ENCODE peak calls at places on chromosomes 7 and 10, in four cellular contexts. One of them, this sample, is unnamed. For H3K4me1, the result is how much of the 10 kb centered on the place peaks cover.

GRCh38 chr10:50503661-50504320 is 120.0 kb downstream of the SGMS1 start:
- DNase-seq in ovary: no peak
- DNase-seq in thoracic aorta: no peak
- DNase-seq in neuronal stem cell: no peak
- DNase-seq in this sample: no peak

GRCh38 chr10:72637398-72637857 is 11.5 kb upstream of the MICU1 start:
- DNase-seq in ovary: no peak
- DNase-seq in thoracic aorta: peak
- DNase-seq in neuronal stem cell: no peak
- DNase-seq in this sample: no peak

GRCh38 chr10:65234261-65234660 is 1691.6 kb upstream of the LRRTM3 start:
- DNase-seq in ovary: no peak
- DNase-seq in thoracic aorta: no peak
- DNase-seq in neuronal stem cell: no peak
- DNase-seq in this sample: no peak

GRCh38 chr7:121337398-121337797 is 8.6 kb downstream of the WNT16 start:
- DNase-seq in ovary: no peak
- DNase-seq in thoracic aorta: no peak
- DNase-seq in neuronal stem cell: no peak
- DNase-seq in this sample: no peak

GRCh38 chr10:73772280-73773151 is 9.3 kb upstream of the CHCHD1 start:
- DNase-seq in ovary: peak
- DNase-seq in thoracic aorta: peak
- DNase-seq in neuronal stem cell: peak
- DNase-seq in this sample: peak

GRCh38 chr10:119517235-119518141 is 25.0 kb downstream of the RGS10 start:
- DNase-seq in ovary: no peak
- DNase-seq in thoracic aorta: no peak
- DNase-seq in neuronal stem cell: no peak
- DNase-seq in this sample: no peak

GRCh38 chr7:106012935-106013439 is 49.9 kb downstream of the CDHR3 start:
- DNase-seq in ovary: no peak
- DNase-seq in thoracic aorta: no peak
- DNase-seq in neuronal stem cell: no peak
- DNase-seq in this sample: no peak

GRCh38 chr10:110918269-110918632 is 729 bp downstream of the BBIP1 start:
- DNase-seq in ovary: peak
- DNase-seq in thoracic aorta: peak
- DNase-seq in neuronal stem cell: no peak
- DNase-seq in this sample: peak

GRCh38 chr10:35316346-35316967 is 19.9 kb upstream of the CCNY start:
- DNase-seq in ovary: no peak
- DNase-seq in thoracic aorta: no peak
- DNase-seq in neuronal stem cell: no peak
- DNase-seq in this sample: no peak

GRCh38 chr10:80457554-80458262 is 3.6 kb downstream of the TSPAN14 start:
- DNase-seq in ovary: no peak
- DNase-seq in thoracic aorta: no peak
- DNase-seq in neuronal stem cell: no peak
- DNase-seq in this sample: no peak

GRCh38 chr7:130435455-130435854 is 5.4 kb downstream of the CEP41 start:
- DNase-seq in ovary: no peak
- DNase-seq in thoracic aorta: no peak
- DNase-seq in neuronal stem cell: no peak
- DNase-seq in this sample: no peak

GRCh38 chr10:98172073-98172472 is 37.6 kb downstream of the R3HCC1L start:
- DNase-seq in ovary: no peak
- DNase-seq in thoracic aorta: no peak
- DNase-seq in neuronal stem cell: no peak
- DNase-seq in this sample: peak

GRCh38 chr7:33326485-33326848 is 197.1 kb downstream of the BBS9 start:
- DNase-seq in ovary: no peak
- DNase-seq in thoracic aorta: no peak
- DNase-seq in neuronal stem cell: no peak
- DNase-seq in this sample: no peak

GRCh38 chr7:43694399-43694748 is 34.9 kb downstream of the COA1 start:
- DNase-seq in ovary: no peak
- DNase-seq in thoracic aorta: no peak
- DNase-seq in neuronal stem cell: no peak
- DNase-seq in this sample: no peak

GRCh38 chr10:124650820-124651401 is 93.3 kb downstream of the FAM53B start:
- DNase-seq in ovary: no peak
- DNase-seq in thoracic aorta: no peak
- DNase-seq in neuronal stem cell: no peak
- DNase-seq in this sample: no peak

GRCh38 chr7:98211676-98212531 is 665 bp downstream of the BHLHA15 start:
- DNase-seq in ovary: peak
- DNase-seq in thoracic aorta: no peak
- DNase-seq in neuronal stem cell: no peak
- DNase-seq in this sample: no peak

GRCh38 chr7:106568680-106569499 is 92.1 kb downstream of the CCDC71L start:
- DNase-seq in ovary: no peak
- DNase-seq in thoracic aorta: no peak
- DNase-seq in neuronal stem cell: no peak
- DNase-seq in this sample: peak

GRCh38 chr7:158475036-158475678 is 112.5 kb downstream of the PTPRN2 start:
- DNase-seq in ovary: no peak
- DNase-seq in thoracic aorta: no peak
- DNase-seq in neuronal stem cell: no peak
- DNase-seq in this sample: no peak

GRCh38 chr7:99252166-99252895 is 20.3 kb upstream of the MYH16 start:
- DNase-seq in ovary: no peak
- DNase-seq in thoracic aorta: no peak
- DNase-seq in neuronal stem cell: no peak
- DNase-seq in this sample: no peak

GRCh38 chr10:132702601-132703304 is 83.2 kb downstream of the NKX6-2 start:
- DNase-seq in ovary: no peak
- DNase-seq in thoracic aorta: no peak
- DNase-seq in neuronal stem cell: no peak
- DNase-seq in this sample: no peak

GRCh38 chr7:107045980-107046379 is 1.5 kb downstream of the PRKAR2B start:
- DNase-seq in ovary: no peak
- DNase-seq in thoracic aorta: no peak
- DNase-seq in neuronal stem cell: no peak
- DNase-seq in this sample: no peak

GRCh38 chr7:607938-608337 is 88.3 kb upstream of the PDGFA start:
- DNase-seq in ovary: no peak
- DNase-seq in thoracic aorta: no peak
- DNase-seq in neuronal stem cell: no peak
- DNase-seq in this sample: no peak

GRCh38 chr7:24869572-24869971 is 110.4 kb downstream of the OSBPL3 start:
- DNase-seq in ovary: no peak
- DNase-seq in thoracic aorta: no peak
- DNase-seq in neuronal stem cell: no peak
- DNase-seq in this sample: no peak

GRCh38 chr10:44967596-44967995 is 8.0 kb downstream of the RASSF4 start:
- DNase-seq in ovary: peak
- DNase-seq in thoracic aorta: no peak
- DNase-seq in neuronal stem cell: no peak
- DNase-seq in this sample: no peak

GRCh38 chr10:47325303-47326291 is 3.3 kb downstream of the GDF2 start:
- DNase-seq in ovary: no peak
- DNase-seq in thoracic aorta: no peak
- DNase-seq in neuronal stem cell: no peak
- DNase-seq in this sample: no peak

GRCh38 chr7:148711191-148712102 is 12.7 kb downstream of the CUL1 start:
- DNase-seq in ovary: no peak
- DNase-seq in thoracic aorta: no peak
- DNase-seq in neuronal stem cell: no peak
- DNase-seq in this sample: no peak
- H3K4me1 ChIP-seq in ovary: under half
- H3K4me1 ChIP-seq in thoracic aorta: under half
- H3K4me1 ChIP-seq in neuronal stem cell: under half
- H3K4me1 ChIP-seq in this sample: under half

GRCh38 chr10:102656026-102656425 is 11.7 kb downstream of the TRIM8 start:
- DNase-seq in ovary: no peak
- DNase-seq in thoracic aorta: no peak
- DNase-seq in neuronal stem cell: no peak
- DNase-seq in this sample: no peak

GRCh38 chr10:102654566-102654965 is 10.3 kb downstream of the TRIM8 start:
- DNase-seq in ovary: no peak
- DNase-seq in thoracic aorta: no peak
- DNase-seq in neuronal stem cell: no peak
- DNase-seq in this sample: no peak

GRCh38 chr10:102657451-102657850 is 13.2 kb downstream of the TRIM8 start:
- DNase-seq in ovary: no peak
- DNase-seq in thoracic aorta: no peak
- DNase-seq in neuronal stem cell: no peak
- DNase-seq in this sample: no peak

GRCh38 chr10:102656791-102657371 is 12.6 kb downstream of the TRIM8 start:
- DNase-seq in ovary: no peak
- DNase-seq in thoracic aorta: no peak
- DNase-seq in neuronal stem cell: no peak
- DNase-seq in this sample: no peak

GRCh38 chr10:102654969-102655368 is 10.7 kb downstream of the TRIM8 start:
- DNase-seq in ovary: no peak
- DNase-seq in thoracic aorta: no peak
- DNase-seq in neuronal stem cell: no peak
- DNase-seq in this sample: no peak
- H3K4me1 ChIP-seq in ovary: under half
- H3K4me1 ChIP-seq in thoracic aorta: under half
- H3K4me1 ChIP-seq in neuronal stem cell: under half
- H3K4me1 ChIP-seq in this sample: under half

DNA sequence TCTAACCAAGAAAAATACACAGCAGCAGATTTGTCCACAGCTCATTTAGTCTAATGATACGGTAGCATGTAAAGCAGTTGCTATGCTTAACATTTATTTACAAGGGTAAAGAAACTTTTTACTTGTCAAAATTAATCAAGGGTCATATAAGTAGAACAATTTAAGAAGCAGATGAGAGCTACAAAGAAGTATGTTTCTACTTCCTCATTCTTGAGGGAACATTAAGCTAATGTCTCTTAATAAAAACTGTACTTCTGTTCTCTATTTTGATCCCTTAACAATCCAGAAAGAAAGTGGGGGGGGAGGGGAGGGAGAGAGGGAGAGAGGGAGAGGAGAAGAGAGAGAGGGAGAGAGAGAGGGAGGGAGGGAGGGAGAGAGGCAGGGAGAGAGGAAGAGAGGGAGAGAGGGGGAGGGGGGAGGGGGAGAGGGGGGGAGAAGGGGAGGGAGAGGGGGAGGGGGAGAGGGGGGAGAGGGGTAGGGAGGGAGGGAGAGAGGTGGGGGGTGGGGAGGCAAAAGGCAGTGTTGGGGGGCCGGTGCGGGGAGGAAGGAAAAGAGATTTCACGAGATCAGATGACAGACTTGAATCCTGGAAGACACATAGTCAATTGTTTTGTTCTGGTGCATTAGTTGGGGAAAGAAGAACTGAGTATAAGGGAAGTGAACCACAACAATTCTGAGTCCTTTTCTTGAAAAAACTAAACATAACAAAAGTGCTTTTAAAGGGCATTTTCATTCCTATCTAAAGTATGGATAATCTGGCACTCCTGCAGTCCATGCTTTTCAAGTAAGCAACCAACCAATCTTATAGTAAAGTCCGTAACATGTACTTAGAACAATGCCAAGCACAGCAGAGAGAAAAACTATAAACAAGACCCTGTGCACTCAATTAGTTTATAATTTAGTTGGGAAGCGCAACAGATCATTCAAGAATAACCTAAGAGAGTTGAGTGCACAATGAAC is 128.0 kb downstream of the USP6NL start:
- DNase-seq in ovary: no peak
- DNase-seq in thoracic aorta: no peak
- DNase-seq in neuronal stem cell: no peak
- DNase-seq in this sample: no peak
- H3K4me1 ChIP-seq in ovary: under half
- H3K4me1 ChIP-seq in thoracic aorta: under half
- H3K4me1 ChIP-seq in neuronal stem cell: under half
- H3K4me1 ChIP-seq in this sample: under half

DNA sequence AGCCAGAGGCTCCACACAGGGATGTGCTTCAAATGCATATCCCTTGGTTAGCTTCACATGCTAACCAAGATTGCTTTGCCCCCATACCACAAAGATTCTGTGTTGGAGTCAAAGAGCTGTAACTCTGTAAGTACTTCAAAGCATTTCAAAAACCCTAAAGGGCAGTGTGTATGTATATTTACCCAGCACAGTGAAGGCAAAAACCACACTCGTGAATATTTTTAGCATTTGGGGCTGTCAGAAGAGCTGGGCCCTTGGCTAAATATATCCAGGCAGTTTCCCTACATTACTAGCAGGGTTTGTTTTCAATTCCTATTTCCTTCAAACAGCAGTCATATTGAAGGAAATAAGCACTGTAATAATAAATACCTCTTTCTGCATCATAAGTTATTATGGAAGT is 84.2 kb upstream of the STEAP1B start:
- DNase-seq in ovary: no peak
- DNase-seq in thoracic aorta: no peak
- DNase-seq in neuronal stem cell: no peak
- DNase-seq in this sample: no peak
- H3K4me1 ChIP-seq in ovary: under half
- H3K4me1 ChIP-seq in thoracic aorta: under half
- H3K4me1 ChIP-seq in neuronal stem cell: under half
- H3K4me1 ChIP-seq in this sample: under half